ENCODE peak calls at places on chromosomes 16 and 17, in four cellular contexts. M, U, E and D are unnamed samples.

GRCh38 chr16:67441289-67441753 is 10.4 kb downstream of the HSD11B2 start:
- DNase-seq in U (no peak), E (no peak), M (no peak), D (no peak)

GRCh38 chr16:77682586-77682985 is 39.7 kb upstream of the NUDT7 start:
- DNase-seq in M (no peak), U (no peak), E (no peak), D (no peak)

GRCh38 chr16:56732366-56732765 is 2.4 kb downstream of the NUP93 start:
- DNase-seq in U (no peak), M (no peak), E (no peak), D (no peak)

GRCh38 chr17:80034977-80035686 is 540 bp downstream of the TBC1D16 start:
- DNase-seq in E (peak), M (peak), U (peak), D (peak)

GRCh38 chr17:63429766-63430165 is 16.3 kb downstream of the CYB561 start:
- DNase-seq in M (no peak), U (no peak), E (no peak), D (no peak)

GRCh38 chr16:8167436-8167835 is 422.9 kb downstream of the TMEM114 start:
- DNase-seq in E (no peak), U (no peak), M (no peak), D (no peak)

GRCh38 chr16:27317738-27318398 is 4.1 kb downstream of the IL4R start:
- DNase-seq in M (no peak), U (no peak), E (no peak), D (no peak)

GRCh38 chr16:2150418-2151187 is 2.2 kb downstream of the RAB26 start:
- DNase-seq in E (peak), M (peak), U (peak), D (peak)

GRCh38 chr16:12225816-12226480 is 249.4 kb downstream of the SNX29 start:
- DNase-seq in U (no peak), M (peak), E (no peak), D (no peak)

GRCh38 chr16:56189990-56190902 is 1.0 kb upstream of the GNAO1 start:
- DNase-seq in E (peak), U (peak), M (no peak), D (no peak)

GRCh38 chr16:50539822-50540710 is 8.1 kb upstream of the NKD1 start:
- DNase-seq in E (peak), M (no peak), U (no peak), D (peak)

GRCh38 chr16:70746708-70747424 is 54.1 kb downstream of the VAC14 start:
- DNase-seq in E (no peak), M (peak), U (no peak), D (no peak)

GRCh38 chr16:3589991-3590701 is 12.9 kb upstream of the NLRC3 start:
- DNase-seq in E (no peak), M (no peak), U (no peak), D (no peak)

GRCh38 chr17:77526259-77526711 is 385.5 kb downstream of the SEC14L1 start:
- DNase-seq in E (no peak), U (no peak), M (no peak), D (no peak)

GRCh38 chr17:70314506-70314905 is 145.2 kb downstream of the KCNJ2 start:
- DNase-seq in E (no peak), M (no peak), U (no peak), D (no peak)

GRCh38 chr16:23240994-23241393 is 58.4 kb downstream of the SCNN1G start:
- DNase-seq in E (no peak), U (no peak), M (no peak), D (no peak)

GRCh38 chr16:3091551-3091950 is 7.5 kb downstream of the ZSCAN10 start:
- DNase-seq in M (no peak), U (no peak), E (no peak), D (no peak)

GRCh38 chr16:67187175-67187900 is 2.6 kb downstream of the EXOC3L1 start:
- DNase-seq in M (no peak), U (no peak), E (no peak), D (no peak)

GRCh38 chr17:46003907-46004748 is 5.1 kb downstream of the STH start:
- DNase-seq in M (peak), E (no peak), U (no peak), D (no peak)

GRCh38 chr17:58380207-58381123 is 28.5 kb upstream of the SUPT4H1 start:
- DNase-seq in U (peak), E (no peak), M (no peak), D (no peak)

GRCh38 chr17:59666235-59666634 is 41.0 kb downstream of the PTRH2 start:
- DNase-seq in M (no peak), E (no peak), U (no peak), D (no peak)

GRCh38 chr16:1610071-1610840 is 1.6 kb downstream of the IFT140 start:
- DNase-seq in M (peak), E (peak), U (peak), D (peak)

GRCh38 chr17:36496018-36496789 is 9.7 kb downstream of the ZNHIT3 start:
- DNase-seq in M (peak), U (no peak), E (peak), D (peak)

GRCh38 chr17:44972953-44973352 is 4.8 kb upstream of the C1QL1 start:
- DNase-seq in M (peak), E (no peak), U (no peak), D (no peak)

GRCh38 chr17:65627892-65628622 is 66.6 kb upstream of the AXIN2 start:
- DNase-seq in U (no peak), E (no peak), M (peak), D (no peak)

GRCh38 chr17:30720013-30720471 is 104.5 kb downstream of the CRLF3 start:
- DNase-seq in M (no peak), E (no peak), U (peak), D (peak)

GRCh38 chr16:21194771-21195301 is 16.5 kb downstream of the ZP2 start:
- DNase-seq in E (no peak), M (no peak), U (no peak), D (no peak)
- H3K56ac ChIP-seq in E (no peak), M (no peak), U (no peak), D (no peak)

GRCh38 chr16:78879046-78879445 is 721.5 kb downstream of the MAF start:
- DNase-seq in U (no peak), M (no peak), E (peak), D (no peak)

GRCh38 chr16:78878570-78878969 is 722.0 kb downstream of the MAF start:
- DNase-seq in E (no peak), U (no peak), M (no peak), D (no peak)

GRCh38 chr16:78882751-78883150 is 717.8 kb downstream of the MAF start:
- DNase-seq in M (no peak), E (no peak), U (no peak), D (no peak)

GRCh38 chr16:78884199-78884598 is 716.3 kb downstream of the MAF start:
- DNase-seq in U (no peak), E (no peak), M (no peak), D (no peak)

GRCh38 chr16:78882150-78882549 is 718.4 kb downstream of the MAF start:
- DNase-seq in M (no peak), E (no peak), U (no peak), D (no peak)
- H2BK120ac ChIP-seq in M (no peak), E (no peak), U (no peak), D (no peak)

GRCh38 chr16:85274924-85275323 is 162.7 kb upstream of the CIBAR2 start:
- DNase-seq in U (no peak), E (no peak), M (no peak), D (no peak)

GRCh38 chr16:85278851-85279250 is 166.6 kb upstream of the CIBAR2 start:
- DNase-seq in M (no peak), U (no peak), E (no peak), D (no peak)

GRCh38 chr16:85275533-85276249 is 163.4 kb upstream of the CIBAR2 start:
- DNase-seq in M (peak), E (peak), U (peak), D (peak)

GRCh38 chr16:85276258-85276657 is 164.0 kb upstream of the CIBAR2 start:
- DNase-seq in M (no peak), E (no peak), U (no peak), D (no peak)

DNA sequence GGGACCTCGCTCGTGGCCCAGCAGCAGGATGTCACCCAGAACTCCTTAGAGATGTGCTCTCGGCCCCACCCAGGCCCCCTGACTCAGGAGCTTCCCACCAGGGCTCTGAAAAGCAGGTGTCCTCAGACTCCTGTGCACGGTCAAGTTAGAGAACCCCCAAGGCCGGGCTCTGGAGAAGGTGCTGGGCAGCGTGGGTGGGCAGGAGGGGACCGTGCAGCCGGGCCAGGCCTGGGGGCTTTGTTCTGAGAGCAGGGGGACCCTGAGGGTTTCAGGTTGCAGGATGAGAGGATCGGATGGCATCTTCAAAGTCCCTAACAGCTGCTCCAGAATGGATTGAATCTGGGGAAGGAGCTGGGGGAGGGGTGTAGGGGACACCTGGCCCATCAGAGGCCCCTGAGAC is 164.5 kb upstream of the CIBAR2 start:
- DNase-seq in E (no peak), U (no peak), M (no peak), D (no peak)
- H3K4me2 ChIP-seq in E (no peak), U (no peak), M (no peak), D (no peak)

GRCh38 chr16:85573696-85574641 is 39.2 kb upstream of the GSE1 start:
- DNase-seq in M (peak), E (no peak), U (no peak), D (no peak)
- H3K56ac ChIP-seq in M (no peak), E (no peak), U (no peak), D (no peak)

GRCh38 chr17:29711588-29712385 is 89.1 kb upstream of the CORO6 start:
- DNase-seq in M (no peak), U (no peak), E (no peak), D (no peak)

GRCh38 chr17:29713626-29714025 is 90.9 kb upstream of the CORO6 start:
- DNase-seq in U (no peak), E (no peak), M (no peak), D (no peak)

GRCh38 chr17:29714146-29714545 is 91.4 kb upstream of the CORO6 start:
- DNase-seq in M (no peak), E (no peak), U (no peak), D (no peak)

GRCh38 chr17:29710891-29711418 is 88.2 kb upstream of the CORO6 start:
- DNase-seq in U (no peak), M (peak), E (peak), D (no peak)

GRCh38 chr17:29712677-29713076 is 90.0 kb upstream of the CORO6 start:
- DNase-seq in U (no peak), E (no peak), M (no peak), D (no peak)
- H2BK120ac ChIP-seq in U (no peak), E (no peak), M (no peak), D (no peak)

DNA sequence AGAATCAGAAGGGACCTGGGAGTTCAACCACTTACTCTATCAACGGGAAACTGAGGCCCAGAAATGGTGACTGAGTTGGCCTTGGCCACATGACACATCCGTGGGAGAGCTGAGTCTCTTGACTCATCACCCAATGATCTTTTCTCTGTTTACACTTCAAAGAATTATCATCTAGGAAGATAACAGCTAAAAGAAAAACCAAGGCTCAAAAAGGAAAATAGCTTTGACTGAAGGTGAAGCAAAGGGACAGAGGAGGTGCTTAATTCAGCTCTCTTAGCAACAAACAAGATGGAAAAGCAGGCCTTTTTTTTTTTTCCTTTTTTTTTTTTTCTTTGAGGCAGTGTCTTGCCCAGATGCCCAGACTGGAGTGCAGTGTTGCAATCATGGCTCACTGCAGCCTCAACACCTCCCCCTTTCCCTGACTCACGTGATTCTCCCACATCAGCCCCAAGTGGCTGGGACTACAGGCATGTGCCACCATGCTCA is 16.7 kb downstream of the ERCC4 start:
- DNase-seq in E (no peak), M (peak), U (no peak), D (no peak)
- H3K4me2 ChIP-seq in E (no peak), M (no peak), U (no peak), D (no peak)

GRCh38 chr17:6472517-6472916 is 28.3 kb downstream of the PIMREG start:
- DNase-seq in M (no peak), E (no peak), U (no peak), D (no peak)
- H3K56ac ChIP-seq in M (no peak), E (no peak), U (no peak), D (no peak)

GRCh38 chr16:86575754-86576557 is 2.4 kb upstream of the FOXL1 start:
- DNase-seq in E (peak), M (peak), U (peak), D (peak)

GRCh38 chr16:86576591-86577313 is 1.6 kb upstream of the FOXL1 start:
- DNase-seq in M (no peak), E (peak), U (peak), D (no peak)

GRCh38 chr16:86578499-86579267 is at the start of gene FOXL1:
- DNase-seq in M (peak), U (peak), E (peak), D (peak)

GRCh38 chr16:86578056-86578455 is 293 bp upstream of the FOXL1 start:
- DNase-seq in M (peak), E (peak), U (no peak), D (no peak)

DNA sequence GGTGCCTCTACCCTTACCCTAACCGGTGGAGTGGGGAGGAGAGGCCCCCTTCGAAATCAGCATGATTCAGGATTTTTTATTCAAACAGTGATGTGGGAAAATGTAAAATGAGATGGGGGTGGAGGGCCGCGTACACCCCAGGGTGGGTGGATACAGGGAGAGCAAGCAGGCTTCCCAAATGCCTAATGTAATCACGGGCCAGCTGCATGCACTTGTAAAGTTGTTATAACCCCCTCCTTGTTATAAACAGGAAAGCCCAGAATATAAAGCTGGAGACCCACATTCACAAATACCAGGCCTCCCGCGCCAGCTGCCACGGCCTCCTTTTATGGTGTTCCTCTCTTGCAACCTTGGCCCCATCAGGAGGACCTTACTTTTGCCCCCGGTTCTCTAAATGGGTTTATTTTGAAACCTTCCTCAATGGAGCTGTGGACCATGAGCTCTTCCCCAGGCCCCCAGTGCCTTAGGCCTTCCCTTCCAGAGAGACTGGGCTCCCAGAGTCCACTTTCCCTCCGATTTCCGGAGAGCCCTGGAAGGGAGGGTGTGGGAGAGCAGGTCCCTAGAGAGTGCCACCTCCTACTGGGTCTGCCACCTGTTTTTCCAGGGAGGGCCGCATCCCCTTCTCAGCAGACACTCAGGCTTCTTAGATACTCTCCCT is 906 bp upstream of the FOXL1 start:
- DNase-seq in U (no peak), M (peak), E (peak), D (peak)
- H2BK120ac ChIP-seq in U (no peak), M (peak), E (no peak), D (no peak)

DNA sequence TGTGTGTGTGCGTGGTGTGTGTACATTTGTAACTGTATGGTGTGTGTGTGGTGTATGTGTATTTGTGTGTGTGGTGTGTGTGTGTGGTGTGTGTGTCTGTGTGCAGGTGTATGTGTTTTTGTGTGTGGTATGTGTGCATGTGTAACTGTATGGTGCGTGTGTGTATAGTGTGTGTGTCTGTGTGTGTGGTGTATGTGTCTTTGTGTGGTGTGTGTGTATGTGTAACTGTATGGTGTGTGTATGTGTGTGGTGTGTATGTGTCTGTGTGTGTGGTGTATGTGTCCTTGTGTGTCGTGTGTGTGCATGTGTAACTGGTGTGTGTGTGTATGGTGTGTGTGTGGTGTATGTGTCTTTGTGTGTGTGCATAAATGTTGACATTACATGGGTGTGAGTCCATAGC is 163.7 kb upstream of the PLCG2 start:
- DNase-seq in E (no peak), M (no peak), U (no peak), D (no peak)
- H3K4me2 ChIP-seq in E (no peak), M (no peak), U (no peak), D (no peak)